ENCODE peak calls at places on chromosomes 13 and 19, in six cellular contexts. I, S, U, H, Z and N are unnamed samples.

GRCh38 chr13:48561461-48562224 is 28.8 kb upstream of the RCBTB2 start:
- DNase-seq in I (no peak), H (no peak), U (no peak), Z (no peak), S (no peak), N (no peak)

GRCh38 chr13:90928109-90928508 is 419.4 kb upstream of the MIR17HG start:
- DNase-seq in S (no peak), Z (no peak), I (no peak), U (no peak), H (no peak), N (no peak)

GRCh38 chr13:95479706-95480105 is 72.8 kb upstream of the CLDN10 start:
- DNase-seq in Z (no peak), H (no peak), U (no peak), I (no peak), S (no peak), N (no peak)

GRCh38 chr19:42175952-42176648 is 41.4 kb downstream of the DEDD2 start:
- DNase-seq in Z (no peak), U (no peak), I (no peak), H (peak; percentile 19), S (peak; percentile 93), N (no peak)

GRCh38 chr19:15337202-15337601 is 4.9 kb upstream of the BRD4 start:
- DNase-seq in I (no peak), S (peak; percentile 90), Z (no peak), H (no peak), U (no peak), N (no peak)

GRCh38 chr13:35927554-35927953 is 203.6 kb downstream of the DCLK1 start:
- DNase-seq in U (no peak), I (no peak), S (peak; percentile 18), Z (no peak), H (no peak), N (peak; percentile 3)

GRCh38 chr19:54425382-54425723 is 10.1 kb downstream of the TTYH1 start:
- DNase-seq in H (no peak), U (no peak), Z (no peak), I (no peak), S (peak; percentile 8), N (no peak)

GRCh38 chr13:33490461-33491327 is 205.1 kb upstream of the STARD13 start:
- DNase-seq in U (no peak), Z (peak; percentile 17), H (no peak), S (no peak), I (peak; percentile 12), N (no peak)

GRCh38 chr19:1111641-1112253 is 8.0 kb downstream of the GPX4 start:
- DNase-seq in U (no peak), I (no peak), Z (peak; percentile 51), H (no peak), S (peak; percentile 93), N (no peak)

GRCh38 chr19:33492090-33492489 is 29.5 kb downstream of the PEPD start:
- DNase-seq in U (no peak), H (no peak), S (peak; percentile 65), I (no peak), Z (peak; percentile 8), N (no peak)

GRCh38 chr19:15263361-15263985 is 31.2 kb upstream of the EPHX3 start:
- DNase-seq in Z (no peak), S (peak; percentile 15), U (no peak), I (no peak), H (no peak), N (no peak)

GRCh38 chr19:51367565-51368365 is 1.0 kb downstream of the CLDND2 start:
- DNase-seq in Z (peak; percentile 100), I (peak; percentile 99), H (peak; percentile 91), S (peak; percentile 99), U (peak; percentile 99), N (peak; percentile 99)

GRCh38 chr13:110309661-110310524 is 2.8 kb downstream of the COL4A2 start:
- DNase-seq in H (no peak), I (no peak), U (no peak), Z (no peak), S (no peak), N (no peak)

GRCh38 chr13:35618565-35619083 is 142.1 kb upstream of the MAB21L1 start:
- DNase-seq in S (no peak), I (no peak), Z (no peak), H (no peak), U (no peak), N (no peak)

GRCh38 chr13:36428083-36428482 is 4.2 kb upstream of the CCNA1 start:
- DNase-seq in U (no peak), S (no peak), Z (no peak), I (no peak), H (no peak), N (no peak)

GRCh38 chr19:30754162-30754561 is 382.0 kb downstream of the ZNF536 start:
- DNase-seq in Z (no peak), U (no peak), S (no peak), H (no peak), I (no peak), N (no peak)

DNA sequence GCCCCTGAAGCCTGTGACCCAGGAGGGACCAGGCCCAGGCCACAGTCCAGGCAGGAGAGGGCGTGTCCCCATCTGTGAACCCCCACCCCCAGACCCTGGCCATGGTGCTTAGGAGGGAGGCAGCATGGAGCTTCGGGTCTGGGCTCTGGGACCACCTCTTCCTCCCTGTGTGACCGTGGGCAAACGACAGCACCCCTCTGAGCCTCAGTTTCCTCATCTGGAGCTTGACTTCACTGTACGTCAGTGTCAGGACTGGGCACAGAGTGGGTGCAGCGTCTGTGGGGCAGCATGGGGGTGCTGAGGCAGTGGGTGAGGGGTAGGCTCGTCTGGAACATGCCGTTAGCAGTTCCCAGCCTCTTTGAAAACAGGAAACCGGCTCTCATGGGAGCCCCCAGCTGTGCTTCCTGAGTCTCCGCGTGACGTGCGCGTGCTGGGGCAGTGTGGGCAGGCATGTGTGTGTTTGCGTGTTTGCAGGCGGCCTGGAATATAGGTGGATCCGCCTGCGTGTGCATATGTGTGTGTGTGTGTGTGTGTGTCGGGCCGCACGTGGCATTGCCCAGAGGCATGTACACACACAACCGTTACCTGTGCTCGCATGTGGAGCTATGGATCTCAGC is 15.7 kb downstream of the ARRDC2 start:
- DNase-seq in I (no peak), U (peak; percentile 95), Z (no peak), S (peak; percentile 80), H (peak; percentile 93), N (no peak)
- H3K4me3 ChIP-seq in I (no peak overlapping the region), U (peak overlapping the region; percentile 19), Z (no peak overlapping the region), S (no peak overlapping the region), H (peak overlapping the region; percentile 43), N (no peak overlapping the region)

DNA sequence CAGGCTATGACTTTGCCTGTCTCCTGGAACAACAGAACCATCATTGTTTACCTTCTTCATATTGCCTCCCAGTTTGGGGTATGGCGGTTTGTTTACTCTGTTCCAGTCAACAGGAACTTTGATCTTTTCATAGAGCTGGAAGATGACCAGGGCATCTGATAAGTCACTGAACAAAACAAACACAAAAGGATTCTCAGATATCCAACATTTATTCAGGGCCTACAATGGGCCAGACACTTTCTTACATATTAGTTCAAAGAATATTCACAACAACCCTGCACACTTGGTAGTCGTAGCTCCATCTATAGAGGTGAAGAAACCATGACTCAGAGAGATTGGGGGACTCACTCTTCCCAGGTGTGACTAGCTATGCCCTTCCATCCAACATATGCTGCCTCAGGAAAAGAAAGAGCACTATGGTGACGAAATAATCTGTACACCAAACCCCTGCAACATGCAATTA is 38.4 kb upstream of the CPB2 start:
- DNase-seq in S (no peak), I (no peak), H (no peak), Z (no peak), U (no peak), N (no peak)
- H3K4me1 ChIP-seq in S (no peaks in the 10 kb centered on the region), I (peaks cover 2% of the 10 kb centered on the region), H (no peaks in the 10 kb centered on the region), Z (no peaks in the 10 kb centered on the region), U (no peaks in the 10 kb centered on the region), N (no peaks in the 10 kb centered on the region)

GRCh38 chr19:17070912-17071311 is 4.3 kb downstream of the HAUS8 start:
- DNase-seq in Z (no peak), U (no peak), I (no peak), H (no peak), S (peak; percentile 29), N (no peak)
- H3K4me3 ChIP-seq in Z (no peak overlapping the region), U (no peak overlapping the region), I (no peak overlapping the region), H (no peak overlapping the region), S (no peak overlapping the region), N (no peak overlapping the region)

GRCh38 chr19:12666305-12667048 is at the start of the genes MAN2B1 and WDR83:
- DNase-seq in S (peak; percentile 99), H (peak; percentile 80), I (peak; percentile 80), U (peak; percentile 82), Z (peak; percentile 73), N (no peak)
- H3K4me1 ChIP-seq in S (peaks cover 34% of the 10 kb centered on the region), H (peaks cover 40% of the 10 kb centered on the region), I (peaks cover 17% of the 10 kb centered on the region), U (peaks cover 41% of the 10 kb centered on the region), Z (peaks cover 12% of the 10 kb centered on the region), N (peaks cover 43% of the 10 kb centered on the region)

GRCh38 chr13:40245567-40245966 is 420.9 kb downstream of the FOXO1 start:
- DNase-seq in U (no peak), I (no peak), Z (no peak), S (no peak), H (no peak), N (no peak)

GRCh38 chr13:40252241-40252640 is 414.2 kb downstream of the FOXO1 start:
- DNase-seq in U (no peak), S (no peak), Z (no peak), I (no peak), H (no peak), N (no peak)

GRCh38 chr13:40243982-40244381 is 422.5 kb downstream of the FOXO1 start:
- DNase-seq in S (no peak), I (no peak), U (no peak), H (no peak), Z (no peak), N (no peak)

GRCh38 chr13:40251343-40252032 is 415.0 kb downstream of the FOXO1 start:
- DNase-seq in H (no peak), Z (no peak), S (no peak), I (no peak), U (no peak), N (no peak)

DNA sequence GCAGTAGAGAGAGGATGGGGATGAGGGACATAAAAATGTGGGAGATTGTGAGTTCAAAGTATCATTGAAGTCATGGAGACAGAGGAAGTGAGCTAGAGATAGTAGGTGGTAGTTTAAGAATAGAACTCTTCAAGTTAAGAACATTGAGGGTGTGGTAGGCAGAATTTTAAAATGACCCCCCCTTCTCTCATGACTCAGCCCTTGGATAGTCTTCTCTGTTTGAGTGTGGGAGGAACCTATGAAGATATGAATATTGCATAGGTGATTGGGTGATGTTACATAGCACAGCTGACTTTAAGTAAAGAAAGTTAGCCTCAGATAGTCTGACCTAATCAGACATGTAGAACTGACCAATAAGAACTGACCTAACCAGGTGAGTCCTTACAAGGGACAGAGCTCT is 418.6 kb downstream of the FOXO1 start:
- DNase-seq in S (no peak), Z (no peak), U (no peak), I (no peak), H (no peak), N (no peak)
- H3K4me3 ChIP-seq in S (no peak overlapping the region), Z (no peak overlapping the region), U (no peak overlapping the region), I (no peak overlapping the region), H (no peak overlapping the region), N (no peak overlapping the region)

GRCh38 chr19:38844093-38844686 is 5.6 kb downstream of the HNRNPL start:
- DNase-seq in Z (no peak), H (no peak), S (no peak), U (no peak), I (no peak), N (no peak)
- H3K4me1 ChIP-seq in Z (peaks cover 10% of the 10 kb centered on the region), H (peaks cover 86% of the 10 kb centered on the region), S (peaks cover 15% of the 10 kb centered on the region), U (peaks cover 49% of the 10 kb centered on the region), I (peaks cover 7% of the 10 kb centered on the region), N (peaks cover 24% of the 10 kb centered on the region)